ENCODE peak calls at places on chromosomes 2 and 18, in four cellular contexts. S is activated CD8-positive, alpha-beta T cell treated with anti-CD3 and anti-CD28 coated beads for 36 hours; Z is adrenal gland; N is WTC11. E is an unnamed sample.

GRCh38 chr2:226873051-226873620 is 37.3 kb downstream of the RHBDD1 start:
- DNase-seq in S (peak), Z (no peak), N (no peak), E (no peak)

GRCh38 chr2:26685943-26686839 is 6.3 kb upstream of the KCNK3 start:
- DNase-seq in S (no peak), Z (peak), N (no peak), E (peak)

GRCh38 chr2:120567128-120567527 is 168.5 kb upstream of the GLI2 start:
- DNase-seq in S (no peak), Z (no peak), N (no peak), E (no peak)

GRCh38 chr2:42741140-42741539 is 22.8 kb downstream of the OXER1 start:
- DNase-seq in S (no peak), Z (no peak), N (no peak), E (no peak)

GRCh38 chr2:126664234-126664633 is 8.3 kb downstream of the GYPC start:
- DNase-seq in S (peak), Z (no peak), N (no peak), E (no peak)

GRCh38 chr18:21443776-21444464 is 156.6 kb downstream of the ESCO1 start:
- DNase-seq in S (no peak), Z (no peak), N (no peak), E (no peak)

GRCh38 chr2:98140210-98140609 is 53.2 kb downstream of the VWA3B start:
- DNase-seq in S (no peak), Z (peak), N (no peak), E (no peak)

GRCh38 chr2:88692187-88692586 is 714 bp downstream of the RPIA start:
- DNase-seq in S (peak), Z (peak), N (peak), E (peak)

GRCh38 chr18:7987284-7987976 is 420.3 kb downstream of the PTPRM start:
- DNase-seq in S (no peak), Z (no peak), N (no peak), E (no peak)

GRCh38 chr2:101981484-101981883 is 10.3 kb upstream of the IL1R2 start:
- DNase-seq in S (peak), Z (no peak), N (no peak), E (no peak)

DNA sequence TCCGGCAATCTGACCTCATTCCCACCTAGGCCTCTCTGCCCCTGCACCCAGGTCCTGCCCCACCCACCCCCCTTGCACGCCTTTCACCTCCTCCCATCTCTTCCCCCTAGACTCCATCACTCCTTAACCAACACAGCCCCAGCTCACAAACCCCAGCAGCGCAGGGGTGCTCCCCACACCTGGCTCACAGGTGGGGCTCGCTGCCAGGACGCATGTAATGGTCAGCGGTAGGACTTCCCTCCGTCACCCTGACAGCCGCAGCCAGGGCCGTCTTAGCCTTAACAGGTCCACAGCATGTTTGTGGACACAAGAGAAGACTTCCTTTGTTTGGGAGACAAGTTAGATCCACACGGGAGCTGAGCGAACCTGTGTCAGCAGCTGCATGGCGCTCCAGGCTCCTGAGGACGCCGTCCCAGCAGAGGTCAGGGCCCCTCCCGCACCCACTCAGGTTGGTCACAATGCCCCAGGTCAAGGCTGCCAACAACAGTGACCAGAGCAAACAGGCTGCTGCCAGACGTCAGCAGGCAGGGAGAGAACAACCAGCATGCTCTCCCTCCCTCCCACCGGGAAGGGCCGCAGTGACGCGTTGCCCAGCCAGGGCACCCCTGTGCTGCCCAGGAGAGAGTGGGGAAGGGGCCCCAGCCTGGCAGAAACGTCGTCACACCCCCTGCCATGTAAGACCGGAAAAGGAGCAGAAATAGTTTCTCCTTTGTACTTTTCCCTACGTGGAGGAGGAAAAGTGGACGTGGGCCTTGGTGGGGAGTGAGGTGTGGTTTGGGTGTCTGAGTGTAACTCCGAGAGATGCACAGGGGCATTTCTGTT is 68.0 kb downstream of the PXDN start:
- DNase-seq in S (no peak), Z (no peak), N (no peak), E (no peak)
- TF ChIP-seq CTCF in S (no peak), Z (no peak), N (no peak), E (no peak)

GRCh38 chr2:74450570-74451190 is 4.2 kb upstream of the INO80B start:
- DNase-seq in S (no peak), Z (no peak), N (no peak), E (no peak)
- TF ChIP-seq CTCF in S (no peak), Z (no peak), N (no peak), E (no peak)

DNA sequence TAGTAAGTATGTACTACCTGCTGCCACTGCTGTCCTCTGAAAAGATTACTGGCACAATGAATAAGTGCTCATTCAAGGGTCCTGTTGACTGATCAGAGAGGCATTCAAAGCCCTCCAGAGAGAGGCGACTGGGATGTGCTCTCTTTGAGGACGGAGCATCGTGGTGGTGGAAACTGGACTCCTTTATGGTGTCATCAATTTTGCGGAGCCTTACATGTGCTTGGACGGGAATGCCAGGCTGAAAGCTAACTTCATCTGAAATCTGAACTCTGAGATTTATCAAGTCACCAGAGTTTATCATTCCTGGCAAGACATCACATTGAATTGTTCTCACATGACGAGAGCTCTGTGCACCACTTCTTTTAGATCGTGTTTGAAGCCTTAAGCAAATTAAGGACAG is 138.2 kb downstream of the NCK2 start:
- DNase-seq in S (no peak), Z (no peak), N (no peak), E (no peak)
- TF ChIP-seq CTCF in S (no peak), Z (no peak), N (no peak), E (no peak)

GRCh38 chr2:28457237-28457636 is 38.6 kb upstream of the PLB1 start:
- DNase-seq in S (no peak), Z (no peak), N (peak), E (no peak)
- TF ChIP-seq CTCF in S (no peak), Z (no peak), N (no peak), E (peak)

DNA sequence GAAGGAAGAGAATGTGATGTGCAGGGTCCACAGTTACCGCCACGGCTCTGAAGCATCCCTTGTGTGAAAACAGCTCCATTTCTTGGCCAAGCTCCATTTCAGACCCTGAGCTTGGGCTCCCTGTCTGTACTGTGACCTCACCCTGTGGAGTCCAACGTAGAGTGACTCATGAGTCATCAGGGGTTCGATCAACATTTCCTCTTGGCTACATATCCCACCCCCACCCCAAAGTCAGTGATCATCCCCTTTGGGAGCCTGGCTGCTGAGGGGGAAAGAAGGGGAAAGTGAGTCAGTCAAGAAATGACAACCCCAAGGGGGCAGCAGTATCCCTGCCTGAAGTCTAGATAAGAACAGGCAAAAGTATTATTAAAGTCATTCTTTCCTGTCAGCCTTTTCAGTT is 62.2 kb downstream of the PAPOLG start:
- DNase-seq in S (peak), Z (no peak), N (no peak), E (no peak)
- TF ChIP-seq CTCF in S (peak), Z (no peak), N (no peak), E (no peak)

DNA sequence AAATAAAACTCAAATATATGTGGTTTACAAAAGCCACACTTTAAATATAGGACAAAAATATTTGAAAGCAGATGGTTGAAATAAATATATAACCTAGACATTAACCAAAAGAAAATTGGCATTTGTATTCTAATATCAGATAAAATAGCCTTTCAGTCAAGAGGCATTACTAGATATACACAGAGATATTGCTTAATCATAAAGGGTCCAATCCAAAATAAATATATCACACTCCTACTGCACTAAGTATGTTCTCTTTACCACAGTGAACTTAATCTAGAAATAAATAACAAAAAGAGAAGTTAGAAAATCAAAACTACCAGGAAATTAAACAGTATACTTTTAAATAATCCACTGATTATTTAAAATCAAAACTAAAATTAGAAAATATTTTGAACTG is 34.2 kb upstream of the KCNJ3 start:
- DNase-seq in S (no peak), Z (no peak), N (no peak), E (no peak)
- TF ChIP-seq CTCF in S (no peak), Z (no peak), N (no peak), E (no peak)

DNA sequence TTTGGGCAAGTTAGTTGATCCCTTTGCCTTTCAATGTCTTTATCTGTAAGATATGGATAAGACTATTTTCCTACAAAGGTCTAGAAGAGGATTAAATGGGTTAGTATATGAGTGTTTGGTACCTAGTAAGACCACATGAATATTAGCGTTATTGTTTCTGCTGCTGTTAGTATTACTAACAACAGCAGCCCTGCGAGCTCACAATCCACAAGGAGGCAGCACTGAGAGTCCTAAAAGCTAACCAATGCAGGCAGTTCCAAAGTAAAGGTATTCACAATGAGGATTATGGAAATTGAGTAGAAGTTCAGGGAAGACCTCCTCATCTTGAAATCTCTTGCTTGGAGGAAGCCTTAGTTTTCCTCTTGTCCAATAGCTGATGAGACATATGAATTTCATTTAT is 248.9 kb downstream of the TDRD15 start:
- DNase-seq in S (peak), Z (no peak), N (peak), E (peak)
- TF ChIP-seq CTCF in S (no peak), Z (no peak), N (peak), E (peak)

GRCh38 chr2:152686308-152686707 is 31.0 kb downstream of the PRPF40A start:
- DNase-seq in S (no peak), Z (no peak), N (no peak), E (no peak)
- TF ChIP-seq CTCF in S (no peak), Z (no peak), N (no peak), E (no peak)